ENCODE peak calls at places on chromosomes 1 and 21, in eight cellular contexts. V, Q, O, F, J, L, C and M are unnamed samples. For H3K4me1 and H3K36me3, the result is how much of the 10 kb centered on the place peaks cover.

GRCh38 chr1:90839323-90839722 is 122.2 kb upstream of the BARHL2 start:
- DNase-seq in V (no peak), Q (no peak), O (no peak), F (no peak), J (no peak), L (no peak), C (no peak), M (no peak)

GRCh38 chr1:206457408-206457807 is 12.9 kb upstream of the IKBKE start:
- DNase-seq in V (no peak), Q (no peak), O (peak), F (peak), J (no peak), L (no peak), C (no peak), M (no peak)

GRCh38 chr21:44970766-44971671 is 31.2 kb downstream of the SLX9 start:
- DNase-seq in V (no peak), Q (no peak), O (no peak), F (no peak), J (no peak), L (no peak), C (no peak), M (no peak)

GRCh38 chr1:29164588-29164987 is 17.1 kb downstream of the SRSF4 start:
- DNase-seq in V (no peak), Q (no peak), O (no peak), F (no peak), J (no peak), L (no peak), C (no peak), M (no peak)

GRCh38 chr1:163240705-163241104 is 38.0 kb upstream of the RGS5 start:
- DNase-seq in V (no peak), Q (no peak), O (no peak), F (peak), J (no peak), L (no peak), C (no peak), M (no peak)

GRCh38 chr1:184143449-184143848 is 91.9 kb downstream of the TSEN15 start:
- DNase-seq in V (no peak), Q (no peak), O (no peak), F (no peak), J (no peak), L (peak), C (no peak), M (no peak)

GRCh38 chr1:17167783-17168479 is 37.0 kb upstream of the PADI1 start:
- DNase-seq in V (no peak), Q (no peak), O (no peak), F (peak), J (no peak), L (no peak), C (no peak), M (no peak)

GRCh38 chr21:37072239-37072987 is 458 bp downstream of the PIGP start:
- DNase-seq in V (peak), Q (peak), O (peak), F (peak), J (peak), L (no peak), C (no peak), M (no peak)

GRCh38 chr1:156618853-156619581 is at the start of gene HAPLN2:
- DNase-seq in V (no peak), Q (no peak), O (no peak), F (no peak), J (no peak), L (peak), C (peak), M (peak)
- TF ChIP-seq CTCF in V (no peak), Q (no peak), O (peak), F (peak), J (no peak), L (peak), C (peak), M (peak)

GRCh38 chr1:85462931-85463665 is 1.9 kb downstream of the DDAH1 start:
- DNase-seq in V (no peak), Q (no peak), O (no peak), F (no peak), J (no peak), L (no peak), C (no peak), M (peak)
- H3K4me1 ChIP-seq in V (under half), Q (under half), O (under half), F (under half), J (under half), L (under half), C (under half), M (under half)

GRCh38 chr1:235227414-235227813 is 66.4 kb upstream of the RBM34 start:
- DNase-seq in V (no peak), Q (no peak), O (no peak), F (no peak), J (no peak), L (no peak), C (no peak), M (no peak)
- H3K36me3 ChIP-seq in V (under half), Q (under half), O (half or more), F (under half), J (half or more), L (under half), C (half or more), M (under half)

DNA sequence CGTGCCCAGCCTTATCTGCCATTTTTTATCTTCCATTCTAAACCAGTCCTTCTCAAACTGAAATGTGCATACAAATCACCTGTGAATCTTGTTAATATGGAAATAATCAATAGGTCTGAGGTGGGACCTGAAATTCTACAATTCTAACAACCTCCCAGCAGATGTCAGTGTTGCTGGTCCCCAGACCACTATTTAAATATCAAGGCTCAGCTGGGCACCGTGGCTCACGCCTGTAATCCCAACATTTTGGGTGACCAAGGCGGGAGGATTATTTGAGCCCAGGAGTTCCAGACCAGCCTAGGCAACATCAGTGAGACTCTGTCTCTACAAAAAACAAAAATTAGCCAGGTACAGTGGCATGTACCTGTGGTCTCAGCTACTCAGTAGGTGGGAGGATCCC is 4.1 kb downstream of the UQCRHL start:
- DNase-seq in V (no peak), Q (no peak), O (no peak), F (no peak), J (no peak), L (peak), C (peak), M (peak)
- TF ChIP-seq CTCF in V (peak), Q (peak), O (peak), F (peak), J (no peak), L (peak), C (peak), M (peak)

GRCh38 chr1:157659576-157660247 is 40.9 kb downstream of the FCRL3 start:
- DNase-seq in V (no peak), Q (no peak), O (no peak), F (no peak), J (no peak), L (no peak), C (no peak), M (no peak)
- H3K4me1 ChIP-seq in V (under half), Q (under half), O (under half), F (under half), J (under half), L (under half), C (under half), M (under half)

GRCh38 chr1:100065969-100066227 is 66.8 kb downstream of the SASS6 start:
- DNase-seq in V (no peak), Q (no peak), O (no peak), F (no peak), J (no peak), L (no peak), C (no peak), M (no peak)
- H3K36me3 ChIP-seq in V (under half), Q (under half), O (half or more), F (under half), J (half or more), L (half or more), C (half or more), M (half or more)

GRCh38 chr1:227942021-227942715 is 5.6 kb downstream of the WNT9A start:
- DNase-seq in V (no peak), Q (peak), O (no peak), F (no peak), J (no peak), L (no peak), C (peak), M (peak)
- TF ChIP-seq CTCF in V (no peak), Q (no peak), O (no peak), F (no peak), J (no peak), L (no peak), C (peak), M (peak)

DNA sequence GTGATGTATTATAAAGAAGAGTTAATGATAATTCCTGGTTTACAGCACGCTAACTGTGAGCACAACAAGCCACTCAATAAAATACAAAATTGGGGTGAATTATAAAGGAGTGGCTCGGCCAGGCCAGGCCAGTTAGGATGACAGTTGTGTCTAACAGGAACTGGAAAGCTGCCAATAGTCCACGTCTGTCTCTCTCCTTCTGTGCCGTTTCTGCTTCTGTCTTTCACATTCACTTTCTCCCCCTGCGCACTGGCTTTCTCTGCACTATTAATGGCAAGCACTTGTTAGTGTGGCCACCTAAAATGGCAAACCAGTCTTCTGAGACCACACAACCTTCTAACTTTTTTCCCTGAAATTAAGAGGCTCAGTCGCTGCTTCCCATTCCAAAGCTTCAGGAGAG is 394.3 kb downstream of the NTNG1 start:
- DNase-seq in V (no peak), Q (no peak), O (no peak), F (no peak), J (no peak), L (no peak), C (no peak), M (peak)
- H3K4me1 ChIP-seq in V (under half), Q (under half), O (under half), F (half or more), J (under half), L (under half), C (under half), M (under half)

GRCh38 chr1:10640079-10640578 is 156.3 kb downstream of the CASZ1 start:
- DNase-seq in V (no peak), Q (no peak), O (no peak), F (no peak), J (peak), L (peak), C (no peak), M (peak)
- H3K36me3 ChIP-seq in V (under half), Q (under half), O (half or more), F (under half), J (half or more), L (under half), C (under half), M (under half)